ENCODE peak calls at places on chromosomes 13 and 19, in four cellular contexts. One of them, this sample, is unnamed.

GRCh38 chr13:98525852-98526512 is 50.9 kb downstream of the STK24 start:
- DNase-seq in H1: no peak
- DNase-seq in K562: no peak
- DNase-seq in SK-N-SH: no peak
- DNase-seq in this sample: no peak

GRCh38 chr19:49488863-49489537 is 1.6 kb downstream of the RPL13A start:
- DNase-seq in SK-N-SH: no peak
- DNase-seq in H1: no peak
- DNase-seq in K562: no peak
- DNase-seq in this sample: no peak

GRCh38 chr19:55473613-55474012 is 2.8 kb upstream of the ZNF628 start:
- DNase-seq in K562: no peak
- DNase-seq in SK-N-SH: no peak
- DNase-seq in H1: no peak
- DNase-seq in this sample: no peak

GRCh38 chr19:23071087-23071511 is 45.7 kb upstream of the ZNF730 start:
- DNase-seq in SK-N-SH: peak; percentile 66
- DNase-seq in K562: no peak
- DNase-seq in H1: no peak
- DNase-seq in this sample: no peak

GRCh38 chr19:19399733-19400438 is 5.6 kb upstream of the GATAD2A start:
- DNase-seq in H1: no peak
- DNase-seq in SK-N-SH: peak; percentile 46
- DNase-seq in K562: no peak
- DNase-seq in this sample: no peak

GRCh38 chr19:48745208-48745995 is 1.3 kb downstream of the IZUMO1 start:
- DNase-seq in SK-N-SH: peak; percentile 78
- DNase-seq in H1: no peak
- DNase-seq in K562: peak; percentile 63
- DNase-seq in this sample: no peak

GRCh38 chr13:75511226-75511625 is 26.4 kb downstream of the COMMD6 start:
- DNase-seq in K562: no peak
- DNase-seq in SK-N-SH: no peak
- DNase-seq in H1: no peak
- DNase-seq in this sample: no peak

GRCh38 chr19:30529876-30530275 is 157.7 kb downstream of the ZNF536 start:
- DNase-seq in H1: no peak
- DNase-seq in SK-N-SH: peak; percentile 40
- DNase-seq in K562: no peak
- DNase-seq in this sample: no peak

GRCh38 chr19:46624958-46625661 is at the start of gene PTGIR:
- DNase-seq in H1: no peak
- DNase-seq in K562: peak; percentile 67
- DNase-seq in SK-N-SH: peak; percentile 43
- DNase-seq in this sample: no peak

GRCh38 chr19:51724543-51724942 is 752 bp upstream of the HAS1 start:
- DNase-seq in H1: no peak
- DNase-seq in K562: no peak
- DNase-seq in SK-N-SH: no peak
- DNase-seq in this sample: no peak

GRCh38 chr19:16328824-16329482 is 4.3 kb downstream of the KLF2 start:
- DNase-seq in K562: no peak
- DNase-seq in H1: no peak
- DNase-seq in SK-N-SH: no peak
- DNase-seq in this sample: no peak

GRCh38 chr19:17560205-17560595 is 4.8 kb downstream of the COLGALT1 start:
- DNase-seq in K562: no peak
- DNase-seq in SK-N-SH: no peak
- DNase-seq in H1: no peak
- DNase-seq in this sample: no peak

GRCh38 chr19:34962281-34962944 is 1.6 kb downstream of the ZNF792 start:
- DNase-seq in H1: no peak
- DNase-seq in K562: peak; percentile 61
- DNase-seq in SK-N-SH: peak; percentile 72
- DNase-seq in this sample: no peak

GRCh38 chr19:55069137-55069858 is 6.3 kb upstream of the RDH13 start:
- DNase-seq in SK-N-SH: peak; percentile 66
- DNase-seq in K562: peak; percentile 56
- DNase-seq in H1: no peak
- DNase-seq in this sample: no peak

GRCh38 chr13:45879666-45880065 is 28.1 kb upstream of the SIAH3 start:
- DNase-seq in H1: no peak
- DNase-seq in SK-N-SH: no peak
- DNase-seq in K562: peak; percentile 8
- DNase-seq in this sample: no peak

GRCh38 chr13:48890386-48890785 is 85.3 kb upstream of the FNDC3A start:
- DNase-seq in SK-N-SH: no peak
- DNase-seq in H1: no peak
- DNase-seq in K562: no peak
- DNase-seq in this sample: no peak

GRCh38 chr13:48892311-48892710 is 83.4 kb upstream of the FNDC3A start:
- DNase-seq in H1: no peak
- DNase-seq in SK-N-SH: no peak
- DNase-seq in K562: no peak
- DNase-seq in this sample: no peak

GRCh38 chr13:48891586-48891985 is 84.1 kb upstream of the FNDC3A start:
- DNase-seq in SK-N-SH: no peak
- DNase-seq in K562: no peak
- DNase-seq in H1: no peak
- DNase-seq in this sample: no peak

DNA sequence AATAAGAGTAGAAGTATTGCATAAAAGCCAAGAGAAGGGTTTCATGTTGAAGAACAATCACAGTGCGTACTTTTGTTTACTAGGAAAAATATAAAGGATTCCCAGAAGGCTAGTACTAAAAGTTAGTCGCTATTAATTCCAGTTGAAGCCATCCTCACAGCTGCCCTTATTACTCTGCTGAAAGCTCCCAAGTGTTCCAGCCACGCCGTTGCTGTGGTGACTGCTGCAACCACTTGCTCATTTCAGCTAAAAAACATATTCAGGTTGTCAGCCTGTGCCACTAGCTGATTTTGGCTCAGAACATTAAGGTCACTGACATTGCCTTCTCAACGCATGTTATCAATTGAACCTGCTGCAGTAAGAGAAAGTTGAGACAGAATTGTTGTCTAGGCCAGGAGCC is 87.1 kb upstream of the FNDC3A start:
- DNase-seq in K562: no peak
- DNase-seq in SK-N-SH: no peak
- DNase-seq in H1: no peak
- DNase-seq in this sample: no peak
- TF ChIP-seq NRF1 in K562: no peak
- TF ChIP-seq NRF1 in SK-N-SH: no peak
- TF ChIP-seq NRF1 in H1: no peak
- TF ChIP-seq NRF1 in this sample: no peak

GRCh38 chr19:58518261-58519086 is 1.1 kb downstream of the ZBTB45 start:
- DNase-seq in K562: no peak
- DNase-seq in H1: no peak
- DNase-seq in SK-N-SH: peak; percentile 39
- DNase-seq in this sample: no peak
- TF ChIP-seq NRF1 in K562: no peak
- TF ChIP-seq NRF1 in H1: no peak
- TF ChIP-seq NRF1 in SK-N-SH: no peak
- TF ChIP-seq NRF1 in this sample: no peak

DNA sequence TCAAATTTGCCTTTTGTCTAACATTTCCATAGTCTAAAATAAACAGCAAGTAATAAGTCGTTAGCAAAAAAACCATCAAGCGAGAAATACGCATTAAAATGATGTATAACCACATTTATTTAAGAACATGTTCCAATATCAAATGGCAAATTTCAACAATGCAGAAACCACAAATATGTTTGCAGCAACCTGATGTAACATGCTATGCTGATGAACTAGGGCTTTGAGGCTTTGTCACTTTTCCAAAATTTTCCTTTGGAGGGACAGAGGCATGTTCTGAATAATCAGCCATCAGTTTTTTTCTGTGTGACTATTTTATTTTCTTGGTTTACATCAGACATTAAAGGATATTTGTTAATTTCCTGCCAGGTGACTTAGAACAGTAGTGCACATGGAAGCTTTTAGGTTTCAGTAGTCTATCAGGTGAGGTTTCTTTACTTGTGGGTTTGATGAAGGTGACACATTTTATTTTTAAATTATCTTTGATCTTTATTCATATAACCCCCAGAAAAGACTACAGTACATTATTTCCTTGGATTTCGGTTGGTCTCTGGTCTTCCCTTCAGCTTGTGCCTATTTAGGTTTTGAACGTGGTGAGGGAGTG is 74.6 kb upstream of the TEX29 start:
- DNase-seq in H1: no peak
- DNase-seq in K562: no peak
- DNase-seq in SK-N-SH: no peak
- DNase-seq in this sample: no peak
- TF ChIP-seq NRF1 in H1: no peak
- TF ChIP-seq NRF1 in K562: no peak
- TF ChIP-seq NRF1 in SK-N-SH: no peak
- TF ChIP-seq NRF1 in this sample: no peak

GRCh38 chr19:38005224-38005614 is 98.2 kb downstream of the SIPA1L3 start:
- DNase-seq in K562: no peak
- DNase-seq in SK-N-SH: no peak
- DNase-seq in H1: no peak
- DNase-seq in this sample: no peak

GRCh38 chr19:38001158-38001781 is 94.3 kb downstream of the SIPA1L3 start:
- DNase-seq in H1: no peak
- DNase-seq in K562: no peak
- DNase-seq in SK-N-SH: no peak
- DNase-seq in this sample: no peak

GRCh38 chr19:38004505-38005223 is 97.7 kb downstream of the SIPA1L3 start:
- DNase-seq in H1: no peak
- DNase-seq in K562: peak; percentile 76
- DNase-seq in SK-N-SH: peak; percentile 89
- DNase-seq in this sample: peak; percentile 95

GRCh38 chr19:38004100-38004504 is 97.1 kb downstream of the SIPA1L3 start:
- DNase-seq in H1: no peak
- DNase-seq in SK-N-SH: no peak
- DNase-seq in K562: no peak
- DNase-seq in this sample: no peak

DNA sequence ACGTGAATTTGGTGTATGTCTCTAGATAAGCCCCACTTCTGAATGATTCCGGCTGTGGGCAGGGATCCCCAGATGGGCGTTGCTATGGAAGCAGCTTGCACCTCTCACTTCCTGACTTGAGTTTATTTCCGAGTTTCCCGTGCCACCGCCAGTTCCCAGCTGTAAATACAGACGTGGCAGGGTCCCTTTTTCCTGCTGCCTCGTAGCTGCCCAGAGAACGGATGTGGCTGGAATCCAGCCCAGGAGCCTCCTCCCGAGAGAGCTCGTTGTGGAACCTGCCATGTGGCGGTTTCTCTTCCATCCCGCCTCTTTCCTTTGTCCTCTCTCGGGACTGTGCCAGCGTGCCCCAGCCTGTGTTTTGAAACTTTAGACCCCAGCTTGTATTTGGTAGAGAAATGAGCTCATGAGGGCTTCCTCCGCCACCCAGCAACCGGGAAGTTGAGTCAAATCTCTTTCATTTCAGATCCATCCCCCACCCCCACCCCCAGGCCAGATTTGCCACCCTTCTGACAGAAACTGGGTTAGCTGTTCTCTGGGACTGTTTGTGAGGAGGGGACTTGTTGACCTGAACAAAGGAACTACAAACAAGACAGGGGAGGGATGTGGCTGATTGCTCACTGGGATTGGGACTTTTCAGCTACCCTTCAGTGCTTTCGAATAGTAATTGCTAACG is 96.6 kb downstream of the SIPA1L3 start:
- DNase-seq in K562: no peak
- DNase-seq in SK-N-SH: peak; percentile 68
- DNase-seq in H1: no peak
- DNase-seq in this sample: peak; percentile 51
- TF ChIP-seq NRF1 in K562: no peak
- TF ChIP-seq NRF1 in SK-N-SH: no peak
- TF ChIP-seq NRF1 in H1: no peak
- TF ChIP-seq NRF1 in this sample: no peak

DNA sequence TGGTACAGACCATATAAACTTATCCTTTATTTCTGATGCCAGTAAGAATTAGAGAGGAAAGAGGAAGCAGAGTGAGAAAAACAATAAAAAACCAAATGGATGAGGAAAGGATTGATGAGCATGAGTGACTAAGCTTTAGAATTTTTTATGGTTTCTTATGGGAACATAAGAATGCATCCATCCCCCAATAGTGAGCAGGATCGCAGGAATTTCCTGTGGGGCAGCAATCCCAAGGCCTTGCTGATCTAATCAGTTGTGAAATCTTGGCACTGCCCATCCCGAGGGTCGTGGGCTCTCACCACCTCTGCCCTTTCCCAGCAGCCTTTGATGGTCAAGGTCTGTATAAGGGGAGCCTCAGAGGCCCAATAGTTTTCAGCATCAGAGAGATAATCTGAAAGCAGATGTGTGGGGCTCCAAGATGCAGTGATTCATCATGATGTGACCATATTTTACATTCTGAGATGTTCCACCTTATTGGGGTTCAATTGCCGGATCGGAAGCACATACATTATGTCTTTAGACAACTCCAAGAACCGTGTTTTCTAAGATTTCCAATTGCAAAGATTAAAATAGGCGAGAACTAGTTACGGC is 222.1 kb downstream of the DNAJC15 start:
- DNase-seq in SK-N-SH: no peak
- DNase-seq in H1: no peak
- DNase-seq in K562: no peak
- DNase-seq in this sample: no peak
- TF ChIP-seq NRF1 in SK-N-SH: no peak
- TF ChIP-seq NRF1 in H1: no peak
- TF ChIP-seq NRF1 in K562: no peak
- TF ChIP-seq NRF1 in this sample: no peak

DNA sequence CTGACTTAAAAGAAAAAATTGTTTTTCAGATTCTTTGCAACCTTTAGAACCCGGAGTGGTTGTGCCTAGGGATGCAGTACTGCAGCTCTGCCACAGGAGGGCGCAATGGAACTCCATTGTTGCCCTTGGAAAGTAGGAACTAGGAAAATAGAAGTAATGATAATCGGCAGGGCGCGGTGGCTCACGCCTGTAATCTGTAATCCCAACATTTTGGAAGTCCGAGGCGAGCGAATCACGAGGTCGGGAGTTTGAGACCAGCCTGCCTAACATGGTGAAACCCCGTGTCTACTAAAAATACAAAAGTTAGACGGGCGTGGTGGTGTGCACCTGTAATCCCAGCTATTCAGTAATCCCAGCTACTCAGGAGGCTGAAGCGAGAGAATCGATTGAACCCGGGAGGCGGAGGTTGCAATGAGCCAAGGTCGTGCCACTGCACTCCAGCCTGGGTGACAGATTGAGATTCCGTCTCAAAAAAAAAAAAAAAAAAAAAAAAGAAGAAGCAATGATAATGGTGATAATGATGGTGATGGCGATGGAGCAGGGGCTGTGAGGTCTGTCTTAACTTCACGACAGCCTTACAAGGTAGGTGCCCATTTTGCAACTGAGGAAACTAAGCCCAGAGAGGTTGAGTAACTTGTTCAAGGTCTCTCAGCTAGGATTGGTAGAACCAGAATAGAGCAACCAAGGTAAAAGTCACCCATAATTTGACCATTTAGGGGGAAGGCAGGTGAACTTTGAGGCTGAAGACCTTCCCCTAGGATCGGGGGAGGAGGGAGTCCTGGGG is 5.5 kb upstream of the ADAMTS10 start:
- DNase-seq in SK-N-SH: peak; percentile 68
- DNase-seq in K562: peak; percentile 68
- DNase-seq in H1: no peak
- DNase-seq in this sample: no peak
- TF ChIP-seq NRF1 in SK-N-SH: no peak
- TF ChIP-seq NRF1 in K562: no peak
- TF ChIP-seq NRF1 in H1: no peak
- TF ChIP-seq NRF1 in this sample: no peak

GRCh38 chr19:6233051-6233826 is 46.5 kb downstream of the MLLT1 start:
- DNase-seq in SK-N-SH: no peak
- DNase-seq in K562: no peak
- DNase-seq in H1: no peak
- DNase-seq in this sample: no peak
- TF ChIP-seq NRF1 in SK-N-SH: no peak
- TF ChIP-seq NRF1 in K562: no peak
- TF ChIP-seq NRF1 in H1: no peak
- TF ChIP-seq NRF1 in this sample: no peak

GRCh38 chr13:32427852-32428580 is at the start of gene N4BP2L1:
- DNase-seq in K562: no peak
- DNase-seq in H1: no peak
- DNase-seq in SK-N-SH: peak; percentile 87
- DNase-seq in this sample: peak; percentile 87
- TF ChIP-seq NRF1 in K562: no peak
- TF ChIP-seq NRF1 in H1: no peak
- TF ChIP-seq NRF1 in SK-N-SH: no peak
- TF ChIP-seq NRF1 in this sample: no peak

This sample was measured in GM12878.